ENCODE peak calls at places on chromosomes 2 and 18, in seven cellular contexts. D, Q, I, E, R, L and X are unnamed samples.
A peak's percentile ranks its signal among the peaks of the same experiment; 100 is the strongest.

GRCh38 chr2:120680136-120680761 is 55.4 kb upstream of the GLI2 start:
- DNase-seq in D (peak; percentile 76), Q (peak; percentile 88), I (peak; percentile 79), E (peak; percentile 83), R (peak; percentile 71), L (peak; percentile 92), X (peak; percentile 90)

GRCh38 chr2:65204461-65205230 is 23.0 kb upstream of the ACTR2 start:
- DNase-seq in D (no peak), Q (no peak), I (no peak), E (no peak), R (no peak), L (peak; percentile 37), X (no peak)

GRCh38 chr18:79217979-79218604 is 148.9 kb downstream of the ATP9B start:
- DNase-seq in D (peak; percentile 31), Q (no peak), I (no peak), E (no peak), R (no peak), L (no peak), X (peak; percentile 84)

GRCh38 chr2:223935459-223936125 is 9.5 kb downstream of the WDFY1 start:
- DNase-seq in D (no peak), Q (no peak), I (no peak), E (no peak), R (no peak), L (peak; percentile 74), X (no peak)

GRCh38 chr18:78659748-78660147 is 319.9 kb upstream of the SALL3 start:
- DNase-seq in D (no peak), Q (no peak), I (no peak), E (no peak), R (no peak), L (peak; percentile 36), X (no peak)

GRCh38 chr2:121186261-121186660 is 98.7 kb downstream of the TFCP2L1 start:
- DNase-seq in D (no peak), Q (no peak), I (no peak), E (no peak), R (no peak), L (no peak), X (peak; percentile 41)

GRCh38 chr2:133266075-133266925 is 302.0 kb downstream of the NCKAP5 start:
- DNase-seq in D (no peak), Q (no peak), I (no peak), E (peak; percentile 58), R (no peak), L (peak; percentile 7), X (no peak)

GRCh38 chr2:239774933-239775622 is 250.1 kb downstream of the NDUFA10 start:
- DNase-seq in D (no peak), Q (no peak), I (no peak), E (no peak), R (no peak), L (no peak), X (peak; percentile 40)

GRCh38 chr18:6731197-6731596 is 1.7 kb downstream of the ARHGAP28 start:
- DNase-seq in D (no peak), Q (peak; percentile 94), I (no peak), E (no peak), R (no peak), L (peak; percentile 26), X (no peak)

GRCh38 chr2:9554841-9555337 is 741 bp downstream of the ADAM17 start:
- DNase-seq in D (peak; percentile 33), Q (peak; percentile 88), I (no peak), E (no peak), R (peak; percentile 38), L (peak; percentile 23), X (no peak)
- TF ChIP-seq POLR2A in D (peak; percentile 12), Q (no peak), I (no peak), E (peak; percentile 27), R (no peak), L (no peak), X (no peak)

DNA sequence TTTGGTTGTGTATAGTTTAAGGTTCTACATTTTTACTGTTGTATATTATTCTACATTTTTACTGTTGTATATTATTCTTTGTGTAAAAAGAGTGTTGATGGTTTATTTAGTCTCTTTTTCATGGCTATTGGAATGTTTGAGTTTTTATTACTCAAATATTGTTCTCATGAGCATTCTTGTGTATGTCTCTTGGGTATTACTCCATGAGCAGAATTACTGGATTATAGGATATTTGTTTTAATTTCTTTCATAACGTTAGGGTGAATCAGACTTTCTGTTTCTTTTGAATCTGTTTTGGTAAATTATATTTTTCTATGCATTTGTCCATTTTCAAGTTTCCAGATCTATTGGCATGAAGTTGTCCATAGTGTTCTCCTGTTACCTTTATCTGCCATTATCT is 111.6 kb downstream of the DYNAP start:
- DNase-seq in D (no peak), Q (peak; percentile 34), I (no peak), E (no peak), R (no peak), L (no peak), X (no peak)
- H3K27me3 ChIP-seq in D (no peaks in the 10 kb centered on the region), Q (no peaks in the 10 kb centered on the region), I (no peaks in the 10 kb centered on the region), E (no peaks in the 10 kb centered on the region), R (no peaks in the 10 kb centered on the region), L (no peaks in the 10 kb centered on the region), X (no peaks in the 10 kb centered on the region)

GRCh38 chr2:109176489-109176888 is 47.5 kb downstream of the SH3RF3 start:
- DNase-seq in D (no peak), Q (no peak), I (no peak), E (no peak), R (no peak), L (no peak), X (no peak)
- H3K9me3 ChIP-seq in D (no peaks in the 10 kb centered on the region), Q (peaks cover 6% of the 10 kb centered on the region), I (no peaks in the 10 kb centered on the region), E (no peaks in the 10 kb centered on the region), R (no peaks in the 10 kb centered on the region), L (no peaks in the 10 kb centered on the region), X (no peaks in the 10 kb centered on the region)

DNA sequence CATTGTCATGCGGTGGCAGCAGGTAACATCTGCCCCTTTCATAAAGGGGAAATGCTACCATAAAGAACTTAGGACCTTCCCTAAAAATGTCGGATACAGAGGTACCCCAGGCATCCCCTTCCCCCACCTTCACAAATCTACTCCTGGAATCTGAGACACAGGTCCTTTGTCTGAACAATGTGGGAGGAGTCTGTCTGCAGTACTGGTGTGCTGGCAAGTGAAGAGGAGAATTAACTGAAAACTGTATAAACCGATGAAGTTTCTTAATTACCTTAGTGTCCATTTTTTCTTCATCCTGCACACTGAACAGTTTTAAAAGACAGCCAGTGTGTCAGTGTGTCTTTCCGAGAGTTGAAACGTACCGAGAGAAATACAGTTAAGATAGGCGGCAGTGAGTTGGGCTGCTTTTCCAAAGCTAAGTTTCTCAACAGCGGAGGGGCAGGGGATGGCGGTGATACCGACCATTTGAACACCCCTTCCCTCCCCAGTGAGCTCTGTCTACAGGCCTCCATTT is 1.8 kb downstream of the MEX3C start:
- DNase-seq in D (peak; percentile 22), Q (peak; percentile 60), I (no peak), E (no peak), R (no peak), L (peak; percentile 43), X (no peak)
- TF ChIP-seq POLR2A in D (peak; percentile 54), Q (no peak), I (peak; percentile 15), E (no peak), R (no peak), L (peak; percentile 27), X (no peak)

GRCh38 chr2:201280191-201281040 is 20.1 kb downstream of the CASP8 start:
- DNase-seq in D (no peak), Q (no peak), I (no peak), E (no peak), R (no peak), L (no peak), X (no peak)
- H3K27me3 ChIP-seq in D (no peaks in the 10 kb centered on the region), Q (no peaks in the 10 kb centered on the region), I (no peaks in the 10 kb centered on the region), E (no peaks in the 10 kb centered on the region), R (no peaks in the 10 kb centered on the region), L (no peaks in the 10 kb centered on the region), X (no peaks in the 10 kb centered on the region)

GRCh38 chr18:65363006-65363405 is 387.8 kb upstream of the CDH7 start:
- DNase-seq in D (no peak), Q (no peak), I (no peak), E (no peak), R (no peak), L (no peak), X (no peak)
- H3K9me3 ChIP-seq in D (no peaks in the 10 kb centered on the region), Q (peaks cover 9% of the 10 kb centered on the region), I (no peaks in the 10 kb centered on the region), E (no peaks in the 10 kb centered on the region), R (no peaks in the 10 kb centered on the region), L (no peaks in the 10 kb centered on the region), X (no peaks in the 10 kb centered on the region)

GRCh38 chr2:145813481-145813880 is 1293.6 kb upstream of the ZEB2 start:
- DNase-seq in D (no peak), Q (no peak), I (no peak), E (no peak), R (no peak), L (no peak), X (no peak)
- TF ChIP-seq POLR2A in D (no peak), Q (no peak), I (no peak), E (no peak), R (no peak), L (no peak), X (no peak)

GRCh38 chr18:50528806-50529205 is 31.1 kb upstream of the MAPK4 start:
- DNase-seq in D (no peak), Q (no peak), I (no peak), E (no peak), R (no peak), L (no peak), X (no peak)
- H3K27me3 ChIP-seq in D (no peaks in the 10 kb centered on the region), Q (no peaks in the 10 kb centered on the region), I (no peaks in the 10 kb centered on the region), E (no peaks in the 10 kb centered on the region), R (no peaks in the 10 kb centered on the region), L (no peaks in the 10 kb centered on the region), X (no peaks in the 10 kb centered on the region)